ENCODE peak calls at places on chromosomes 13 and 19, in six cellular contexts. V is A549, A is ovary, M is transverse colon, D is GM12878, U is sigmoid colon. S is an unnamed sample.

GRCh38 chr13:79692846-79693245 is 211.9 kb downstream of the NDFIP2 start:
- DNase-seq in V (no peak), A (no peak), M (no peak), D (no peak), U (no peak), S (no peak)

GRCh38 chr19:35247526-35248309 is 1.1 kb upstream of the LSR start:
- DNase-seq in V (peak; percentile 64), A (peak; percentile 29), M (peak; percentile 94), D (peak; percentile 46), U (no peak), S (peak; percentile 93)

GRCh38 chr19:39917561-39918182 is 16.8 kb downstream of the FCGBP start:
- DNase-seq in V (no peak), A (no peak), M (no peak), D (no peak), U (no peak), S (peak; percentile 13)

GRCh38 chr13:106100261-106100919 is 435.1 kb downstream of the EFNB2 start:
- DNase-seq in V (peak; percentile 75), A (no peak), M (peak; percentile 85), D (no peak), U (no peak), S (peak; percentile 63)

GRCh38 chr19:8441725-8442544 is 2.8 kb upstream of the HNRNPM start:
- DNase-seq in V (no peak), A (no peak), M (no peak), D (no peak), U (no peak), S (no peak)

GRCh38 chr13:53311561-53311960 is 282.9 kb downstream of the OLFM4 start:
- DNase-seq in V (no peak), A (no peak), M (no peak), D (no peak), U (no peak), S (no peak)

GRCh38 chr13:20711301-20712044 is 8.0 kb downstream of the IL17D start:
- DNase-seq in V (peak; percentile 21), A (no peak), M (no peak), D (no peak), U (no peak), S (no peak)

GRCh38 chr19:16467581-16467980 is 4.2 kb downstream of the EPS15L1 start:
- DNase-seq in V (no peak), A (no peak), M (no peak), D (no peak), U (no peak), S (no peak)

GRCh38 chr19:38310986-38311385 is 4.8 kb downstream of the YIF1B start:
- DNase-seq in V (no peak), A (no peak), M (no peak), D (no peak), U (no peak), S (no peak)

GRCh38 chr13:110915874-110916670 is 1.2 kb upstream of the ANKRD10 start:
- DNase-seq in V (no peak), A (no peak), M (no peak), D (no peak), U (no peak), S (no peak)

GRCh38 chr13:100495455-100495854 is 93.1 kb downstream of the GGACT start:
- DNase-seq in V (no peak), A (no peak), M (no peak), D (no peak), U (no peak), S (no peak)

GRCh38 chr19:35430382-35431146 is 17.5 kb upstream of the FFAR2 start:
- DNase-seq in V (no peak), A (no peak), M (no peak), D (no peak), U (no peak), S (no peak)

GRCh38 chr19:19539738-19540703 is 2.0 kb downstream of the CILP2 start:
- DNase-seq in V (peak; percentile 52), A (peak; percentile 76), M (peak; percentile 72), D (no peak), U (peak; percentile 64), S (peak; percentile 69)

GRCh38 chr13:26872444-26873173 is 112.0 kb upstream of the GPR12 start:
- DNase-seq in V (peak; percentile 36), A (no peak), M (peak; percentile 33), D (no peak), U (no peak), S (peak; percentile 29)

GRCh38 chr13:56396318-56396717 is 744.4 kb upstream of the PRR20A start:
- DNase-seq in V (no peak), A (no peak), M (no peak), D (no peak), U (no peak), S (no peak)

GRCh38 chr13:63110431-63110830 is 1694.8 kb upstream of the PCDH20 start:
- DNase-seq in V (no peak), A (no peak), M (no peak), D (no peak), U (no peak), S (no peak)

GRCh38 chr13:27171830-27172494 is 351 bp upstream of the USP12 start:
- DNase-seq in V (peak; percentile 85), A (peak; percentile 90), M (peak; percentile 96), D (no peak), U (peak; percentile 96), S (peak; percentile 95)

GRCh38 chr13:24323739-24324075 is 14.3 kb downstream of the C1QTNF9 start:
- DNase-seq in V (no peak), A (no peak), M (no peak), D (no peak), U (no peak), S (no peak)

GRCh38 chr13:92461831-92462230 is 764.8 kb upstream of the GPC6 start:
- DNase-seq in V (no peak), A (no peak), M (no peak), D (no peak), U (no peak), S (no peak)

DNA sequence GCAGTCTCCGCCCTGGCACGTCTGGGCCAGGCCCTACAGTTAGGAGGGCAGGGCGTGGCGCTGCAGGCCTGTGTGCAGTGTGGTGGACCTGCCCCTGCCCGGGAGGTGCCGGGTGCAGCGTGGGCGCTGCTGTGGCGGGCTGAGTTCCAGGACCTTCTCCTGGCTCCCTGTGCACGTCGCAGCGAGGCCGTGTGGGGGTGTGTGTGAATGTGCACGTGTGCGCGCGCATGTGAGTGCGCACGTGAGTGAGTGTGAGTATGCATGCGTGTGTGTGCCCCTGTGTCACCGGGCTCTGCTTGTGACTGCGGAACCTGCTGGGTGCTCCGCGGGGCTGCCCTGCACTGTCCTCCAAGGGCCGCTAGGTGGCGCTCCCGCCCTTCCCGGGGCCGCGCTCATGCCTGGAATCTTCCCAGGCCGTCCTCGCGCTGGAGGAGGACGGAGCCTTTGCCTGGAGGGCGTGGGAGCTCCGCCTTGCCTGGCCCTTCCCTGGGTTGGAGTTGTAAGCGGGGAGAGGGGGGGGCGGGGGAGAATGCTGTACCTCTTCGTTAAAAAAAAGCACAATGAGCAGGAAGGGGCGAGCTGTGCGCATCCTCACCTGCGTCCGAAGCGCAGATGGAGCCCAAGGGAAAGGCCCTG is 79.3 kb downstream of the KDM4B start:
- DNase-seq in V (peak; percentile 86), A (peak; percentile 85), M (peak; percentile 86), D (no peak), U (peak; percentile 87), S (peak; percentile 87)
- TF ChIP-seq EP300 in V (no peak), A (no peak), M (no peak), D (no peak), U (no peak), S (no peak)

DNA sequence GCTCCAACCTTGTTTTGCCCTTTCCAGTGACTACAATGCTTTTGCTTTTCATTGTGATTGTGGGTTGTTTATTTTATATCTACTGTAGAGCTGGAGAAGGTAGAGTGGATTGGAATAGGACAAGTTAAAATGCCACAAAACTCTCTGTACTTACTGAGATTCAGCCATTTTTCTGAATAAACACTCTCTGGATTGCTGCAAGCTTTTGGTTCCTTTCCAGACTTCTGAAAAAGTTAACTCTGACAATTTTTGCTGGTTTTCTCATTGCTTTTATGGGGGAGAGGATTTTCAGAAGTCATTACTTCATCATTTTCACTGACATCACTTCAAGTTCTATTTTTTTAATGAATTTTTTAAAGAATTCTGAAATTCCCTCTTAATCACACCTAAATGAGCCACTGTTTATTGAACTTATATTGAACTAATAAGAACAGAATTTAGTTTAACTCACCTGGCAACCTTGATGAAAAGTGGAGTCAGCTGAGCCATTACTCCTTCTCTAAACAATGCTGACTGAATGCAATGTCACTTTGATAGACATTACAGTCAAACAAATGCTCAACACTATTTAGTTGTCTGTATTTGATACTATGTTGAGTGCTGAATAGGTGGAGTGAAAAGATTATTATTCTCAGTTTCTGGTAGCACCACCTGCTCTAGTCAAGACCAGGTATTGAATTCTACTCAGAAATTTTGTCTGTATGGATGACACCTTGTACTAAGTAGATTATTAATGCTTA is 303.5 kb downstream of the DLEU7 start:
- DNase-seq in V (no peak), A (no peak), M (no peak), D (no peak), U (no peak), S (no peak)
- TF ChIP-seq EP300 in V (no peak), A (no peak), M (no peak), D (no peak), U (no peak), S (no peak)

GRCh38 chr13:112783946-112784500 is 94.2 kb downstream of the ATP11A start:
- DNase-seq in V (no peak), A (no peak), M (no peak), D (no peak), U (no peak), S (peak; percentile 16)

GRCh38 chr13:112785419-112785856 is 95.6 kb downstream of the ATP11A start:
- DNase-seq in V (no peak), A (no peak), M (no peak), D (no peak), U (no peak), S (peak; percentile 13)

GRCh38 chr13:112783135-112783945 is 93.5 kb downstream of the ATP11A start:
- DNase-seq in V (no peak), A (no peak), M (no peak), D (no peak), U (no peak), S (peak; percentile 23)

GRCh38 chr13:112782433-112783010 is 92.7 kb downstream of the ATP11A start:
- DNase-seq in V (no peak), A (no peak), M (no peak), D (no peak), U (no peak), S (peak; percentile 13)

GRCh38 chr13:112784811-112785418 is 95.1 kb downstream of the ATP11A start:
- DNase-seq in V (no peak), A (no peak), M (no peak), D (no peak), U (no peak), S (peak; percentile 9)
- TF ChIP-seq EP300 in V (no peak), A (no peak), M (no peak), D (no peak), U (no peak), S (no peak)

DNA sequence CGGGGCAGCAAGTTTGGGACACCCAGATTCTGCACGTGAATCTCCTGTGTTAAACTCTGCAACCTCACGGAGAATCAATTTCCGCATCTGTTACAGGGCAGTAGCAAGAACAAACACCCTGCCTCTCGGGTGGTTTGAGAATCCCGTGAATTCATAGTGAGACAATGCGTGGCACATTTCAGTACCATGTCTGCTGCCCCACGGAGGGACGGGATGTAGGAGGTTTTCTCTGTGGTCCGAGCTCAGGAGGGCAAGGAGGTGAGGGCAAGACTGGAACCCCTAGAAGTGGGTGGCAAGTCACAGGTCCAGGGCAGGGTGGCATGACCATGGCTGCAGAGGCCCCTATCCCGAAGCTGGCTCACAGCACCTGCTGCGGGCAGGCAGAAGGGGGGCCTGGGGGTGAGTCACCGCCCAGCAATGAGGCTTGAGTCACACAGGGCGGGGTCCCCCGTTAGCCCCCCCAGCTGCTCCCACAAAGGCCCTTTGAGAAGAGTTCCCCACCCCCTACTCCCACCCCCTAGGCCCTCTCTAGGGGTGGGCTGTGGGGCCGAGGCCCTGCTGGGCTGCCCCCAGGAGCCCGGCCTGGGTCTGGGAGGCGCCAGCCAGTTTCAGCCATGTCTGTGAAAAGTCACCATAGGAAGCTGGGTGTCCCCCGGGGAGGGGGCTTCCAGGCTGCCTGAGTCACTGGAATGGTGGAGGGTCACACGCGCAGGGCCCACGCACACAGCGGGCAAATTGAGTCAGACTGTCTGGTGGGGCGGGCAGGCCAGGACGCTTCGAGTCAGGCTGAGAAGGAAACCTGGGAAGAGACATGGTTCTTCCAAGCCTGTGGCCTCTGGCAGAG is 25.8 kb upstream of the NANOS3 start:
- DNase-seq in V (peak; percentile 95), A (peak; percentile 87), M (peak; percentile 86), D (no peak), U (peak; percentile 97), S (peak; percentile 83)
- TF ChIP-seq EP300 in V (peak; percentile 83), A (no peak), M (peak; percentile 83), D (no peak), U (peak; percentile 12), S (peak; percentile 69)

S was measured in stomach.